ENCODE peak calls at places on chromosome 16, in seven cellular contexts. One of them, this sample, is unnamed.

GRCh38 chr16:59410451-59410850 is 676.3 kb upstream of the GOT2 start:
- DNase-seq in effector memory CD8-positive, alpha-beta T cell: no peak
- DNase-seq in fibroblast of lung: no peak
- DNase-seq in activated gamma-delta T cell treated with anti-CD3 and anti-CD28 coated beads, Interleukin-2, amount 50 U/mL, for 16 hours: no peak
- DNase-seq in mammary epithelial cell: no peak
- DNase-seq in endothelial cell: no peak
- DNase-seq in T-helper 2 cell: no peak
- DNase-seq in this sample: no peak

GRCh38 chr16:78034530-78034929 is 12.2 kb downstream of the CLEC3A start:
- DNase-seq in effector memory CD8-positive, alpha-beta T cell: no peak
- DNase-seq in activated gamma-delta T cell treated with anti-CD3 and anti-CD28 coated beads, Interleukin-2, amount 50 U/mL, for 16 hours: no peak
- DNase-seq in endothelial cell: no peak
- DNase-seq in fibroblast of lung: no peak
- DNase-seq in T-helper 2 cell: no peak
- DNase-seq in mammary epithelial cell: peak; percentile 73
- DNase-seq in this sample: peak; percentile 9

GRCh38 chr16:60608971-60609370 is 1427.3 kb downstream of the CDH8 start:
- DNase-seq in T-helper 2 cell: no peak
- DNase-seq in activated gamma-delta T cell treated with anti-CD3 and anti-CD28 coated beads, Interleukin-2, amount 50 U/mL, for 16 hours: no peak
- DNase-seq in fibroblast of lung: no peak
- DNase-seq in effector memory CD8-positive, alpha-beta T cell: no peak
- DNase-seq in endothelial cell: no peak
- DNase-seq in mammary epithelial cell: peak; percentile 41
- DNase-seq in this sample: peak; percentile 46

GRCh38 chr16:78503501-78504110 is 404.2 kb downstream of the WWOX start:
- DNase-seq in activated gamma-delta T cell treated with anti-CD3 and anti-CD28 coated beads, Interleukin-2, amount 50 U/mL, for 16 hours: no peak
- DNase-seq in mammary epithelial cell: no peak
- DNase-seq in T-helper 2 cell: no peak
- DNase-seq in effector memory CD8-positive, alpha-beta T cell: peak; percentile 50
- DNase-seq in endothelial cell: peak; percentile 58
- DNase-seq in fibroblast of lung: peak; percentile 86
- DNase-seq in this sample: peak; percentile 36

GRCh38 chr16:1309888-1310831 is 724 bp downstream of the UBE2I start:
- DNase-seq in endothelial cell: no peak
- DNase-seq in T-helper 2 cell: peak; percentile 42
- DNase-seq in activated gamma-delta T cell treated with anti-CD3 and anti-CD28 coated beads, Interleukin-2, amount 50 U/mL, for 16 hours: peak; percentile 56
- DNase-seq in fibroblast of lung: peak; percentile 47
- DNase-seq in effector memory CD8-positive, alpha-beta T cell: peak; percentile 52
- DNase-seq in mammary epithelial cell: peak; percentile 32
- DNase-seq in this sample: peak; percentile 13

GRCh38 chr16:8639694-8640093 is 18.2 kb downstream of the METTL22 start:
- DNase-seq in fibroblast of lung: no peak
- DNase-seq in mammary epithelial cell: no peak
- DNase-seq in endothelial cell: no peak
- DNase-seq in T-helper 2 cell: no peak
- DNase-seq in effector memory CD8-positive, alpha-beta T cell: no peak
- DNase-seq in activated gamma-delta T cell treated with anti-CD3 and anti-CD28 coated beads, Interleukin-2, amount 50 U/mL, for 16 hours: no peak
- DNase-seq in this sample: no peak

GRCh38 chr16:4787627-4788482 is at the start of gene SEPTIN12:
- DNase-seq in activated gamma-delta T cell treated with anti-CD3 and anti-CD28 coated beads, Interleukin-2, amount 50 U/mL, for 16 hours: no peak
- DNase-seq in T-helper 2 cell: no peak
- DNase-seq in endothelial cell: no peak
- DNase-seq in effector memory CD8-positive, alpha-beta T cell: no peak
- DNase-seq in mammary epithelial cell: no peak
- DNase-seq in fibroblast of lung: no peak
- DNase-seq in this sample: no peak

GRCh38 chr16:12917246-12917645 is 15.8 kb downstream of the SHISA9 start:
- DNase-seq in endothelial cell: no peak
- DNase-seq in mammary epithelial cell: no peak
- DNase-seq in activated gamma-delta T cell treated with anti-CD3 and anti-CD28 coated beads, Interleukin-2, amount 50 U/mL, for 16 hours: no peak
- DNase-seq in effector memory CD8-positive, alpha-beta T cell: no peak
- DNase-seq in fibroblast of lung: no peak
- DNase-seq in T-helper 2 cell: no peak
- DNase-seq in this sample: peak; percentile 19

GRCh38 chr16:84013787-84014569 is 28.6 kb downstream of the SLC38A8 start:
- DNase-seq in endothelial cell: peak; percentile 24
- DNase-seq in fibroblast of lung: peak; percentile 18
- DNase-seq in T-helper 2 cell: peak; percentile 17
- DNase-seq in activated gamma-delta T cell treated with anti-CD3 and anti-CD28 coated beads, Interleukin-2, amount 50 U/mL, for 16 hours: no peak
- DNase-seq in mammary epithelial cell: peak; percentile 98
- DNase-seq in effector memory CD8-positive, alpha-beta T cell: peak; percentile 26
- DNase-seq in this sample: no peak

GRCh38 chr16:54462151-54462651 is 175.6 kb upstream of the IRX3 start:
- DNase-seq in endothelial cell: no peak
- DNase-seq in activated gamma-delta T cell treated with anti-CD3 and anti-CD28 coated beads, Interleukin-2, amount 50 U/mL, for 16 hours: no peak
- DNase-seq in effector memory CD8-positive, alpha-beta T cell: no peak
- DNase-seq in T-helper 2 cell: no peak
- DNase-seq in mammary epithelial cell: peak; percentile 9
- DNase-seq in fibroblast of lung: no peak
- DNase-seq in this sample: peak; percentile 69

GRCh38 chr16:28597692-28598261 is 927 bp upstream of the SULT1A2 start:
- DNase-seq in effector memory CD8-positive, alpha-beta T cell: no peak
- DNase-seq in T-helper 2 cell: no peak
- DNase-seq in activated gamma-delta T cell treated with anti-CD3 and anti-CD28 coated beads, Interleukin-2, amount 50 U/mL, for 16 hours: no peak
- DNase-seq in mammary epithelial cell: no peak
- DNase-seq in endothelial cell: no peak
- DNase-seq in fibroblast of lung: no peak
- DNase-seq in this sample: no peak

GRCh38 chr16:72291531-72291981 is 119.6 kb upstream of the PMFBP1 start:
- DNase-seq in endothelial cell: no peak
- DNase-seq in effector memory CD8-positive, alpha-beta T cell: no peak
- DNase-seq in fibroblast of lung: peak; percentile 95
- DNase-seq in activated gamma-delta T cell treated with anti-CD3 and anti-CD28 coated beads, Interleukin-2, amount 50 U/mL, for 16 hours: no peak
- DNase-seq in mammary epithelial cell: peak; percentile 92
- DNase-seq in T-helper 2 cell: no peak
- DNase-seq in this sample: peak; percentile 87

GRCh38 chr16:10581507-10581906 is 1.1 kb upstream of the EMP2 start:
- DNase-seq in T-helper 2 cell: no peak
- DNase-seq in effector memory CD8-positive, alpha-beta T cell: no peak
- DNase-seq in fibroblast of lung: peak; percentile 44
- DNase-seq in mammary epithelial cell: no peak
- DNase-seq in activated gamma-delta T cell treated with anti-CD3 and anti-CD28 coated beads, Interleukin-2, amount 50 U/mL, for 16 hours: no peak
- DNase-seq in endothelial cell: no peak
- DNase-seq in this sample: no peak

GRCh38 chr16:6835941-6836340 is 496.7 kb upstream of the RBFOX1 start:
- DNase-seq in effector memory CD8-positive, alpha-beta T cell: no peak
- DNase-seq in endothelial cell: no peak
- DNase-seq in fibroblast of lung: no peak
- DNase-seq in T-helper 2 cell: no peak
- DNase-seq in mammary epithelial cell: no peak
- DNase-seq in activated gamma-delta T cell treated with anti-CD3 and anti-CD28 coated beads, Interleukin-2, amount 50 U/mL, for 16 hours: no peak
- DNase-seq in this sample: no peak

GRCh38 chr16:48676836-48677235 is 66.9 kb upstream of the N4BP1 start:
- DNase-seq in fibroblast of lung: peak; percentile 35
- DNase-seq in activated gamma-delta T cell treated with anti-CD3 and anti-CD28 coated beads, Interleukin-2, amount 50 U/mL, for 16 hours: no peak
- DNase-seq in endothelial cell: no peak
- DNase-seq in T-helper 2 cell: no peak
- DNase-seq in mammary epithelial cell: peak; percentile 40
- DNase-seq in effector memory CD8-positive, alpha-beta T cell: no peak
- DNase-seq in this sample: peak; percentile 6

GRCh38 chr16:9134306-9134705 is 42.9 kb downstream of the HAPSTR1 start:
- DNase-seq in mammary epithelial cell: no peak
- DNase-seq in effector memory CD8-positive, alpha-beta T cell: no peak
- DNase-seq in endothelial cell: no peak
- DNase-seq in T-helper 2 cell: no peak
- DNase-seq in activated gamma-delta T cell treated with anti-CD3 and anti-CD28 coated beads, Interleukin-2, amount 50 U/mL, for 16 hours: no peak
- DNase-seq in fibroblast of lung: no peak
- DNase-seq in this sample: no peak

GRCh38 chr16:50955311-50955710 is 195.8 kb downstream of the SALL1 start:
- DNase-seq in effector memory CD8-positive, alpha-beta T cell: no peak
- DNase-seq in activated gamma-delta T cell treated with anti-CD3 and anti-CD28 coated beads, Interleukin-2, amount 50 U/mL, for 16 hours: no peak
- DNase-seq in endothelial cell: no peak
- DNase-seq in fibroblast of lung: no peak
- DNase-seq in mammary epithelial cell: no peak
- DNase-seq in T-helper 2 cell: no peak
- DNase-seq in this sample: no peak

GRCh38 chr16:57413733-57414132 is 9.2 kb downstream of the CCL17 start:
- DNase-seq in endothelial cell: no peak
- DNase-seq in activated gamma-delta T cell treated with anti-CD3 and anti-CD28 coated beads, Interleukin-2, amount 50 U/mL, for 16 hours: no peak
- DNase-seq in fibroblast of lung: no peak
- DNase-seq in T-helper 2 cell: no peak
- DNase-seq in mammary epithelial cell: no peak
- DNase-seq in effector memory CD8-positive, alpha-beta T cell: no peak
- DNase-seq in this sample: no peak

GRCh38 chr16:21167360-21167759 is 8.9 kb downstream of the LDAF1 start:
- DNase-seq in endothelial cell: no peak
- DNase-seq in effector memory CD8-positive, alpha-beta T cell: no peak
- DNase-seq in mammary epithelial cell: peak; percentile 95
- DNase-seq in fibroblast of lung: peak; percentile 92
- DNase-seq in activated gamma-delta T cell treated with anti-CD3 and anti-CD28 coated beads, Interleukin-2, amount 50 U/mL, for 16 hours: no peak
- DNase-seq in T-helper 2 cell: no peak
- DNase-seq in this sample: peak; percentile 90

GRCh38 chr16:69444873-69445517 is 20.6 kb downstream of the CYB5B start:
- DNase-seq in activated gamma-delta T cell treated with anti-CD3 and anti-CD28 coated beads, Interleukin-2, amount 50 U/mL, for 16 hours: no peak
- DNase-seq in T-helper 2 cell: no peak
- DNase-seq in mammary epithelial cell: no peak
- DNase-seq in fibroblast of lung: peak; percentile 73
- DNase-seq in endothelial cell: no peak
- DNase-seq in effector memory CD8-positive, alpha-beta T cell: no peak
- DNase-seq in this sample: no peak

GRCh38 chr16:88453621-88454314 is 688 bp downstream of the ZFPM1 start:
- DNase-seq in endothelial cell: peak; percentile 26
- DNase-seq in T-helper 2 cell: no peak
- DNase-seq in activated gamma-delta T cell treated with anti-CD3 and anti-CD28 coated beads, Interleukin-2, amount 50 U/mL, for 16 hours: no peak
- DNase-seq in fibroblast of lung: no peak
- DNase-seq in effector memory CD8-positive, alpha-beta T cell: no peak
- DNase-seq in mammary epithelial cell: peak; percentile 23
- DNase-seq in this sample: no peak